ENCODE peak calls at places on chromosomes 1 and 21, in seven cellular contexts. F is psoas muscle, S is AG10803, L is fibroblast of lung, H is cardiac muscle cell, I is ovary, W is breast epithelium. M is an unnamed sample.

GRCh38 chr1:157992813-157993178 is 649 bp upstream of the KIRREL1 start:
- DNase-seq in F (no peak), S (no peak), L (no peak), H (no peak), I (no peak), W (no peak), M (no peak)

GRCh38 chr1:3405974-3406867 is 48.2 kb upstream of the ARHGEF16 start:
- DNase-seq in F (no peak), S (no peak), L (no peak), H (no peak), I (no peak), W (no peak), M (no peak)

GRCh38 chr21:28639742-28640141 is 352.9 kb downstream of the LTN1 start:
- DNase-seq in F (no peak), S (peak), L (peak), H (peak), I (no peak), W (no peak), M (no peak)

GRCh38 chr21:45983981-45984551 is 2.5 kb downstream of the COL6A1 start:
- DNase-seq in F (peak), S (peak), L (no peak), H (no peak), I (peak), W (peak), M (no peak)

GRCh38 chr1:210400043-210400840 is 71.5 kb downstream of the HHAT start:
- DNase-seq in F (no peak), S (peak), L (peak), H (peak), I (peak), W (peak), M (peak)

GRCh38 chr1:183548136-183548535 is 42.1 kb downstream of the NCF2 start:
- DNase-seq in F (no peak), S (no peak), L (no peak), H (no peak), I (no peak), W (no peak), M (no peak)

GRCh38 chr1:39269349-39269748 is 64.9 kb downstream of the MACF1 start:
- DNase-seq in F (no peak), S (no peak), L (no peak), H (no peak), I (no peak), W (no peak), M (no peak)

GRCh38 chr1:222234351-222234750 is 313.6 kb downstream of the HHIPL2 start:
- DNase-seq in F (no peak), S (no peak), L (no peak), H (no peak), I (no peak), W (no peak), M (no peak)

GRCh38 chr1:12666141-12666735 is 22.4 kb downstream of the AADACL4 start:
- DNase-seq in F (no peak), S (no peak), L (no peak), H (peak), I (no peak), W (no peak), M (no peak)

GRCh38 chr1:96698332-96698983 is 23.1 kb upstream of the PTBP2 start:
- DNase-seq in F (no peak), S (no peak), L (no peak), H (peak), I (no peak), W (no peak), M (peak)

GRCh38 chr1:118899340-118899739 is 88.8 kb downstream of the TBX15 start:
- DNase-seq in F (no peak), S (no peak), L (no peak), H (no peak), I (no peak), W (no peak), M (no peak)

GRCh38 chr1:55039342-55040082 is at the start of gene PCSK9:
- DNase-seq in F (no peak), S (no peak), L (peak), H (peak), I (no peak), W (no peak), M (no peak)

GRCh38 chr21:26769613-26770188 is 75.5 kb downstream of the ADAMTS1 start:
- DNase-seq in F (no peak), S (peak), L (peak), H (peak), I (no peak), W (no peak), M (no peak)

GRCh38 chr1:160005070-160005469 is 26.7 kb downstream of the PIGM start:
- DNase-seq in F (no peak), S (no peak), L (no peak), H (no peak), I (no peak), W (no peak), M (no peak)

DNA sequence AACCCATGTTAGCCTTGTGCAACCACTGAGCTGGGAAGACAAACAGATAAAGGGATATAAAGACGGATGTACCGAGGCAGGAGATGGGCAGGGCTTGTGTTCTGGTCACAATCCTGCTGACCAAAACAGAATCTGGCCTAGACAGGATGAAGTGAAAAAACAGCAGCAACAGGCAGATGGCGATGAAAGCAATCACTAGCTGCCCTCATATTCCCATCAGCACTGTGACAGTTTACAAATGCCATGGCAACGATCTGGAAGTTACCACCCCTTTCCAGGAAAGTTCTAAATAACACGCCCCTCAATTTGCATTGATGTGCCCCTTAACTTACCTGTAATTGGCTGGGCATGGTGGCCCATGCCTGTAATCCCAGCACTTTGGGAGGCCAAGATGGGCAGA is 40.6 kb upstream of the CD46 start:
- DNase-seq in F (no peak), S (no peak), L (peak), H (peak), I (no peak), W (no peak), M (no peak)
- TF ChIP-seq CTCF in F (no peak), S (no peak), L (no peak), H (no peak), I (no peak), W (no peak), M (no peak)

GRCh38 chr1:155134858-155135415 is 715 bp upstream of the SLC50A1 start:
- DNase-seq in F (peak), S (peak), L (peak), H (peak), I (peak), W (peak), M (peak)

GRCh38 chr1:155136728-155137127 is 1.1 kb downstream of the SLC50A1 start:
- DNase-seq in F (no peak), S (no peak), L (no peak), H (no peak), I (no peak), W (no peak), M (no peak)

GRCh38 chr1:155137550-155137949 is 1.9 kb downstream of the SLC50A1 start:
- DNase-seq in F (no peak), S (no peak), L (no peak), H (no peak), I (no peak), W (no peak), M (no peak)

GRCh38 chr1:155135416-155136197 is at the start of gene SLC50A1:
- DNase-seq in F (peak), S (peak), L (peak), H (peak), I (peak), W (peak), M (peak)

DNA sequence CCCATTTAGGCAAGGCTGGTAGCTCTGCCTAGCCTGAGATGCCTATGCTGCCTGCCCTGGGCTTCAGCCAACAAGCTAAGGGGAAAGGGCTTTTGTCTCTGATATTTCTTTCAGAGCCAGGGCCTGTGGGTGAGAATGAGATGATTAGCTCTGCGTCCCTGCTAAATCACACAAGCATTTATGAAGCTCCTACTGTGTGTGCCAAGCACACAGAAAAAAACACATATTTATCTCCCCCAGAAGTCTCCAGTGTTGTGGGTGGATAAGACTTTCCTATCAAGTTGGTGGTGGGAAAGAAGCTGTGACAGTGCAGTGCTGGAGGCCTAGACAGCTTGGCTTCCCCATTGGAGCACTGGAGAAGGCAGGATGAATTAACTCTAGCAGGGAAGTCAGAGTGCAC is 1.5 kb downstream of the SLC50A1 start:
- DNase-seq in F (no peak), S (no peak), L (no peak), H (no peak), I (no peak), W (no peak), M (no peak)
- H3K4me3 ChIP-seq in F (peak), S (peak), L (peak), H (no peak), I (no peak), W (peak), M (no peak)

DNA sequence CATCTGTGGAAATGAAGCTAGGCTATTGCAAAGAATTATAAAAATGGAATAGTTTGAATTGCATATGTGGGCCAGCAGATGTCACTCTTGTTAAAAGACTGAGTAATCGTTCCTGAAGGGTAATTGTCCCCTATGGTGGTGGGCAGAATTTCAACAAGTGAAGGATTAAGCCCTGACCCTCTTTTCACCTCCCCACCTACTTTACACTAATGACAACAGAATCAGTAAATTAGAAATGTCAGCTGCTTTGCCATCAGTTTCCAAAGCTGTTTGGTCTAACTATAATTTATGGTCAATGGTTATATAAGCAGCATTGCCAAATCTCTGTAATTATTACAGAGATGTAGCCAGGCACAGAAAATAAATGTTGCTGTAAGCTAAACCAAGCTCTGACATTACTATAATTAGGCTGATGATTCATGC is 898.6 kb downstream of the AMY1C start:
- DNase-seq in F (no peak), S (no peak), L (no peak), H (peak), I (no peak), W (no peak), M (no peak)
- TF ChIP-seq CTCF in F (peak), S (no peak), L (peak), H (no peak), I (no peak), W (no peak), M (peak)

GRCh38 chr1:167090289-167090942 is at the start of gene GPA33:
- DNase-seq in F (no peak), S (no peak), L (no peak), H (no peak), I (no peak), W (no peak), M (no peak)
- H3K4me3 ChIP-seq in F (no peak), S (no peak), L (no peak), H (no peak), I (no peak), W (no peak), M (no peak)

GRCh38 chr1:30505853-30506784 is 217.3 kb downstream of the MATN1 start:
- DNase-seq in F (no peak), S (no peak), L (no peak), H (no peak), I (no peak), W (no peak), M (no peak)
- TF ChIP-seq CTCF in F (no peak), S (no peak), L (no peak), H (no peak), I (no peak), W (no peak), M (no peak)

GRCh38 chr1:7930547-7931445 is 9.8 kb downstream of the TNFRSF9 start:
- DNase-seq in F (no peak), S (no peak), L (no peak), H (no peak), I (no peak), W (no peak), M (no peak)
- H3K4me3 ChIP-seq in F (no peak), S (no peak), L (no peak), H (no peak), I (no peak), W (no peak), M (no peak)

GRCh38 chr1:156151093-156151688 is 2.2 kb upstream of the SEMA4A start:
- DNase-seq in F (peak), S (peak), L (peak), H (no peak), I (no peak), W (no peak), M (no peak)
- TF ChIP-seq CTCF in F (no peak), S (no peak), L (no peak), H (no peak), I (no peak), W (no peak), M (no peak)

GRCh38 chr1:17991996-17992395 is 115.6 kb upstream of the IGSF21 start:
- DNase-seq in F (no peak), S (no peak), L (no peak), H (no peak), I (no peak), W (no peak), M (no peak)
- H3K4me3 ChIP-seq in F (no peak), S (no peak), L (no peak), H (no peak), I (no peak), W (no peak), M (no peak)

DNA sequence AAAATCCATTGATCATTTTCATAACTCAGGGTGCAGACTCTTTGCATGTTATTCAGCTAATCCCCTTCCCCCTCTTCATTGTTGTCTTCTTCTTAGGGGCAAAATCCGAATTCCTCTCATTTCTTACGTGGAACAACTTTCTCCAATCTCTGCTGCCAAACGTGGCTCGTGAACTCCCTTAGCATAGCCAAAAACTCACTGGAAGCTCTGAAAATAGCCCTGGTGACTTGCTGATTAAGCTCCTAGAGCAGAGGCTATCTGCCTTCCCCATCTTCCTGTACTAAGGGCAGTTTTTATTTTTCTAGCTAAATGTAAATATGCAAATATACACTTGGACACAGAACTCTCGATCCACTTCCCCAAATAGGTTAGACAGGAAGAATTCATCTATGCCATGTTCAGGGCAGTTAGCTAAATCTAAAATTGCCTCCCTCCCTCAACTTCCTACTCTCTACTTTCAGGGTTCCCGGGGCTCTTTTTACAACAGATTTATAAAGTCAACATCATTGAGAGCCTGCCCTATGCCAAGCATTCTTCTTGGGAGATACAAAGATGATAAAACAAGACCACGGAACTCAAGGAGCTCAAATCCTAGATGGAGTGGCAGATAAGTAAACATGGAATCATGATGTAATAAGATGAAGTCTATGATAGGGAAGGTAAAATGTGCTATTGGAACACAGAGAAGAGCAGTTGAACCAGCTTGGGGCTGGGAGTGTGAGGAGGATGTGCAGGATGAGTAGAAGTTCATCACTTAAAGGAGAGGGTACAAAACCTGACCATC is 59.4 kb upstream of the FMOD start:
- DNase-seq in F (no peak), S (no peak), L (no peak), H (no peak), I (no peak), W (no peak), M (no peak)
- TF ChIP-seq CTCF in F (no peak), S (no peak), L (no peak), H (no peak), I (no peak), W (no peak), M (no peak)

GRCh38 chr21:33368124-33368523 is 35.1 kb upstream of the IFNGR2 start:
- DNase-seq in F (no peak), S (no peak), L (no peak), H (no peak), I (no peak), W (no peak), M (no peak)

GRCh38 chr21:33364830-33365229 is 38.4 kb upstream of the IFNGR2 start:
- DNase-seq in F (no peak), S (no peak), L (no peak), H (no peak), I (no peak), W (no peak), M (no peak)

GRCh38 chr21:33369586-33369985 is 33.6 kb upstream of the IFNGR2 start:
- DNase-seq in F (no peak), S (no peak), L (no peak), H (no peak), I (no peak), W (no peak), M (no peak)

GRCh38 chr21:33368576-33368975 is 34.6 kb upstream of the IFNGR2 start:
- DNase-seq in F (no peak), S (no peak), L (no peak), H (no peak), I (no peak), W (no peak), M (no peak)

GRCh38 chr21:33367309-33367973 is 35.8 kb upstream of the IFNGR2 start:
- DNase-seq in F (no peak), S (no peak), L (no peak), H (no peak), I (no peak), W (no peak), M (no peak)
- H3K4me3 ChIP-seq in F (no peak), S (no peak), L (no peak), H (no peak), I (no peak), W (no peak), M (no peak)

M was measured in adrenal gland.